ENCODE peak calls at places on chromosome 6, in eight cellular contexts. One of them, this sample, is unnamed.
A peak's percentile ranks its signal among the peaks of the same experiment; 100 is the strongest.

GRCh38 chr6:2020909-2021308 is 224.5 kb downstream of the GMDS start:
- DNase-seq in uterus: no peak
- DNase-seq in heart right ventricle: no peak
- DNase-seq in NT2/D1: no peak
- DNase-seq in CD4-positive, alpha-beta memory T cell: no peak
- DNase-seq in psoas muscle: no peak
- DNase-seq in GM23338: peak; percentile 51
- DNase-seq in ovary: no peak
- DNase-seq in this sample: peak; percentile 47

GRCh38 chr6:35411066-35411465 is 41.1 kb upstream of the FANCE start:
- DNase-seq in heart right ventricle: no peak
- DNase-seq in CD4-positive, alpha-beta memory T cell: peak; percentile 5
- DNase-seq in NT2/D1: no peak
- DNase-seq in psoas muscle: no peak
- DNase-seq in ovary: no peak
- DNase-seq in uterus: no peak
- DNase-seq in GM23338: no peak
- DNase-seq in this sample: no peak

GRCh38 chr6:7410801-7411200 is 21.2 kb downstream of the RIOK1 start:
- DNase-seq in GM23338: no peak
- DNase-seq in heart right ventricle: no peak
- DNase-seq in uterus: no peak
- DNase-seq in CD4-positive, alpha-beta memory T cell: no peak
- DNase-seq in ovary: no peak
- DNase-seq in NT2/D1: no peak
- DNase-seq in psoas muscle: no peak
- DNase-seq in this sample: no peak

GRCh38 chr6:142384455-142385332 is 82.9 kb downstream of the ADGRG6 start:
- DNase-seq in psoas muscle: no peak
- DNase-seq in NT2/D1: no peak
- DNase-seq in heart right ventricle: no peak
- DNase-seq in uterus: no peak
- DNase-seq in GM23338: no peak
- DNase-seq in ovary: no peak
- DNase-seq in CD4-positive, alpha-beta memory T cell: no peak
- DNase-seq in this sample: no peak

GRCh38 chr6:217048-217659 is 75.1 kb upstream of the DUSP22 start:
- DNase-seq in ovary: no peak
- DNase-seq in NT2/D1: peak; percentile 20
- DNase-seq in psoas muscle: no peak
- DNase-seq in heart right ventricle: no peak
- DNase-seq in uterus: no peak
- DNase-seq in GM23338: peak; percentile 84
- DNase-seq in CD4-positive, alpha-beta memory T cell: no peak
- DNase-seq in this sample: peak; percentile 15

GRCh38 chr6:106194949-106195919 is 109.1 kb downstream of the PRDM1 start:
- DNase-seq in ovary: no peak
- DNase-seq in GM23338: no peak
- DNase-seq in uterus: no peak
- DNase-seq in heart right ventricle: no peak
- DNase-seq in CD4-positive, alpha-beta memory T cell: peak; percentile 56
- DNase-seq in NT2/D1: no peak
- DNase-seq in psoas muscle: no peak
- DNase-seq in this sample: no peak

GRCh38 chr6:33609444-33610034 is 11.6 kb upstream of the ITPR3 start:
- DNase-seq in CD4-positive, alpha-beta memory T cell: no peak
- DNase-seq in NT2/D1: no peak
- DNase-seq in ovary: no peak
- DNase-seq in heart right ventricle: peak; percentile 49
- DNase-seq in uterus: peak; percentile 62
- DNase-seq in GM23338: no peak
- DNase-seq in psoas muscle: peak; percentile 81
- DNase-seq in this sample: no peak

GRCh38 chr6:151081658-151082057 is 158.1 kb upstream of the AKAP12 start:
- DNase-seq in uterus: no peak
- DNase-seq in heart right ventricle: no peak
- DNase-seq in CD4-positive, alpha-beta memory T cell: no peak
- DNase-seq in NT2/D1: no peak
- DNase-seq in GM23338: no peak
- DNase-seq in psoas muscle: no peak
- DNase-seq in ovary: no peak
- DNase-seq in this sample: peak; percentile 22

GRCh38 chr6:166274163-166274562 is 34.0 kb downstream of the PRR18 start:
- DNase-seq in uterus: no peak
- DNase-seq in psoas muscle: no peak
- DNase-seq in heart right ventricle: no peak
- DNase-seq in NT2/D1: no peak
- DNase-seq in GM23338: no peak
- DNase-seq in CD4-positive, alpha-beta memory T cell: no peak
- DNase-seq in ovary: no peak
- DNase-seq in this sample: no peak
- H3K4me3 ChIP-seq in uterus: no peak overlapping the region
- H3K4me3 ChIP-seq in psoas muscle: no peak overlapping the region
- H3K4me3 ChIP-seq in heart right ventricle: no peak overlapping the region
- H3K4me3 ChIP-seq in NT2/D1: no peak overlapping the region
- H3K4me3 ChIP-seq in GM23338: no peak overlapping the region
- H3K4me3 ChIP-seq in CD4-positive, alpha-beta memory T cell: no peak overlapping the region
- H3K4me3 ChIP-seq in ovary: no peak overlapping the region
- H3K4me3 ChIP-seq in this sample: no peak overlapping the region

DNA sequence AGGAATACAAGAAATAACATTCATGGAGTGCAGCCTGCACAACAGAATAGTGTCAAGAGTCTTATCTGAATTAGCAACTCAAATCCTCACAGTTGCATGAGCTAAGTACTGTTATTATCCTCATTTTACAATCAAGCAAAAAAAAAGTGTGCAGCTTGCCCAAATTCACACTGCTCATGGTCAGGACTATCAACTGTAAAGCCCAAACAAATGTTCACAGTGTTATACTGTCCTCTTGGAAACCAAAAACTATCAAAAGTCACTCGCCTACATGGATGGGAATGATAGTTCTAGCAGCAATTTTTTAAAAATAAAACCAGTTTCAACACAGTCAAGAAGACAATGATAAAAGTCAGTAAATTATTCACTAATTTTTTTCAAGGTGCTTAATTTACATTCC is 114.6 kb upstream of the HSF2 start:
- DNase-seq in uterus: no peak
- DNase-seq in psoas muscle: no peak
- DNase-seq in ovary: no peak
- DNase-seq in heart right ventricle: no peak
- DNase-seq in NT2/D1: no peak
- DNase-seq in GM23338: no peak
- DNase-seq in CD4-positive, alpha-beta memory T cell: no peak
- DNase-seq in this sample: no peak
- H3K27me3 ChIP-seq in uterus: no peaks in the 10 kb centered on the region
- H3K27me3 ChIP-seq in psoas muscle: no peaks in the 10 kb centered on the region
- H3K27me3 ChIP-seq in ovary: no peaks in the 10 kb centered on the region
- H3K27me3 ChIP-seq in heart right ventricle: no peaks in the 10 kb centered on the region
- H3K27me3 ChIP-seq in NT2/D1: no peaks in the 10 kb centered on the region
- H3K27me3 ChIP-seq in GM23338: no peaks in the 10 kb centered on the region
- H3K27me3 ChIP-seq in CD4-positive, alpha-beta memory T cell: no peaks in the 10 kb centered on the region
- H3K27me3 ChIP-seq in this sample: no peaks in the 10 kb centered on the region

DNA sequence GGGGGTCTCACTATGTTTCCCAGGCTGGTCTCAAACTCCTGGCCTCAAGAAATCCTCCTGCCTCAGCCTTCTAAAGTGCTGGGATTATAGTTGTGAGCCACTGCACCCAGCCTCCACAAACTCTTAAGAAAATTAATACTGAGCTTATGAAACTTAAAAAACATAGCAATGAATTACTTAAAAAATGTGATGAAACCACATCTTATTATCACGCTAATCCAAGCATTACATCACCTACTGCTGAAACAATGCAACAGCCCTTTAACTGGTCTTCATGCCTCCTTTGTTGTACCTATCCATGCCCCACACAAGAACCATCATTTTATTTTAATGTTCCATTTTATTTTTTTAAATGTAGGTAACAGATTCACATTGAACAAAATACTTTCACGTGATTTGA is 24.9 kb downstream of the SESN1 start:
- DNase-seq in NT2/D1: no peak
- DNase-seq in heart right ventricle: no peak
- DNase-seq in GM23338: no peak
- DNase-seq in CD4-positive, alpha-beta memory T cell: no peak
- DNase-seq in psoas muscle: no peak
- DNase-seq in ovary: no peak
- DNase-seq in uterus: no peak
- DNase-seq in this sample: peak; percentile 69
- H3K4me1 ChIP-seq in NT2/D1: no peaks in the 10 kb centered on the region
- H3K4me1 ChIP-seq in heart right ventricle: peaks cover 55% of the 10 kb centered on the region
- H3K4me1 ChIP-seq in GM23338: no peaks in the 10 kb centered on the region
- H3K4me1 ChIP-seq in CD4-positive, alpha-beta memory T cell: peaks cover 36% of the 10 kb centered on the region
- H3K4me1 ChIP-seq in psoas muscle: peaks cover 86% of the 10 kb centered on the region
- H3K4me1 ChIP-seq in ovary: no peaks in the 10 kb centered on the region
- H3K4me1 ChIP-seq in uterus: no peaks in the 10 kb centered on the region
- H3K4me1 ChIP-seq in this sample: no peaks in the 10 kb centered on the region

GRCh38 chr6:3748726-3749389 is 2.7 kb downstream of the PXDC1 start:
- DNase-seq in CD4-positive, alpha-beta memory T cell: no peak
- DNase-seq in NT2/D1: no peak
- DNase-seq in ovary: no peak
- DNase-seq in uterus: no peak
- DNase-seq in GM23338: no peak
- DNase-seq in heart right ventricle: no peak
- DNase-seq in psoas muscle: no peak
- DNase-seq in this sample: no peak

GRCh38 chr6:3749390-3749978 is 2.0 kb downstream of the PXDC1 start:
- DNase-seq in NT2/D1: no peak
- DNase-seq in GM23338: peak; percentile 41
- DNase-seq in ovary: peak; percentile 54
- DNase-seq in uterus: no peak
- DNase-seq in CD4-positive, alpha-beta memory T cell: no peak
- DNase-seq in psoas muscle: no peak
- DNase-seq in heart right ventricle: no peak
- DNase-seq in this sample: no peak

GRCh38 chr6:3747100-3747737 is 4.3 kb downstream of the PXDC1 start:
- DNase-seq in psoas muscle: no peak
- DNase-seq in ovary: no peak
- DNase-seq in CD4-positive, alpha-beta memory T cell: no peak
- DNase-seq in GM23338: no peak
- DNase-seq in NT2/D1: no peak
- DNase-seq in heart right ventricle: no peak
- DNase-seq in uterus: peak; percentile 13
- DNase-seq in this sample: no peak

GRCh38 chr6:3746696-3747095 is 4.8 kb downstream of the PXDC1 start:
- DNase-seq in uterus: peak; percentile 12
- DNase-seq in NT2/D1: no peak
- DNase-seq in GM23338: no peak
- DNase-seq in heart right ventricle: no peak
- DNase-seq in psoas muscle: no peak
- DNase-seq in CD4-positive, alpha-beta memory T cell: no peak
- DNase-seq in ovary: no peak
- DNase-seq in this sample: no peak

DNA sequence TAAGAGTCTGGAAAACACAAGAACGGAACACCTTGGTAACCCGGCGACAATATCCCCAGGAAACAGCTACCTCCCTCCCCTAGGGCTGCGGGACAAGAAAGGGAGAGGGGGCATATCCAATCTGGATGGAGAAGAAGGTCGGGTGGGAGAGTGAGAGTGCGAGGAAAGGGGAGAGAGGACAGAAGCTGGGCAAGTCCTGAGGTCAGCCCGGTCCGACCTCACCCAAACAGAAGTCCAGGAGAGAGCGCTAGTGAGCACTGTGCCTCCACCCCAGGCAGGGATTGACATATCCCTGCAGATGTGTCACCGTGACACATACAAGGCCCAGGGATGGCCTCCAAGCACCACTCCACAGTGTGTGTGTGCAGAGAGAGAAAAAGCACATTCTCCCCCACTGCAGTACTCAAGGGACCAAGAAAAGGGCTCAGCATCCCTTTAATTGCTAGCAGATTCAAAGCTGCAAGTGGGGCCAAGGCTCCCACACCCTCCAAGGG is 3.3 kb downstream of the PXDC1 start:
- DNase-seq in GM23338: peak; percentile 87
- DNase-seq in psoas muscle: peak; percentile 89
- DNase-seq in CD4-positive, alpha-beta memory T cell: no peak
- DNase-seq in ovary: no peak
- DNase-seq in NT2/D1: no peak
- DNase-seq in uterus: peak; percentile 55
- DNase-seq in heart right ventricle: peak; percentile 66
- DNase-seq in this sample: peak; percentile 75
- H3K4me3 ChIP-seq in GM23338: no peak overlapping the region
- H3K4me3 ChIP-seq in psoas muscle: peak overlapping the region; percentile 22
- H3K4me3 ChIP-seq in CD4-positive, alpha-beta memory T cell: no peak overlapping the region
- H3K4me3 ChIP-seq in ovary: no peak overlapping the region
- H3K4me3 ChIP-seq in NT2/D1: no peak overlapping the region
- H3K4me3 ChIP-seq in uterus: no peak overlapping the region
- H3K4me3 ChIP-seq in heart right ventricle: peak overlapping the region; percentile 94
- H3K4me3 ChIP-seq in this sample: no peak overlapping the region

GRCh38 chr6:75201901-75202672 is 3.8 kb downstream of the COL12A1 start:
- DNase-seq in ovary: peak; percentile 65
- DNase-seq in heart right ventricle: peak; percentile 44
- DNase-seq in CD4-positive, alpha-beta memory T cell: no peak
- DNase-seq in uterus: peak; percentile 62
- DNase-seq in NT2/D1: no peak
- DNase-seq in psoas muscle: peak; percentile 71
- DNase-seq in GM23338: peak; percentile 77
- DNase-seq in this sample: peak; percentile 49
- H3K27me3 ChIP-seq in ovary: no peaks in the 10 kb centered on the region
- H3K27me3 ChIP-seq in heart right ventricle: no peaks in the 10 kb centered on the region
- H3K27me3 ChIP-seq in CD4-positive, alpha-beta memory T cell: peaks cover 26% of the 10 kb centered on the region
- H3K27me3 ChIP-seq in uterus: no peaks in the 10 kb centered on the region
- H3K27me3 ChIP-seq in NT2/D1: peaks cover 62% of the 10 kb centered on the region
- H3K27me3 ChIP-seq in psoas muscle: no peaks in the 10 kb centered on the region
- H3K27me3 ChIP-seq in GM23338: peaks cover 76% of the 10 kb centered on the region
- H3K27me3 ChIP-seq in this sample: peaks cover 89% of the 10 kb centered on the region

GRCh38 chr6:37559501-37559900 is 59.8 kb upstream of the CCDC167 start:
- DNase-seq in heart right ventricle: no peak
- DNase-seq in CD4-positive, alpha-beta memory T cell: no peak
- DNase-seq in uterus: no peak
- DNase-seq in psoas muscle: no peak
- DNase-seq in GM23338: no peak
- DNase-seq in NT2/D1: no peak
- DNase-seq in ovary: no peak
- DNase-seq in this sample: no peak
- H3K4me1 ChIP-seq in heart right ventricle: no peaks in the 10 kb centered on the region
- H3K4me1 ChIP-seq in CD4-positive, alpha-beta memory T cell: peaks cover 14% of the 10 kb centered on the region
- H3K4me1 ChIP-seq in uterus: no peaks in the 10 kb centered on the region
- H3K4me1 ChIP-seq in psoas muscle: no peaks in the 10 kb centered on the region
- H3K4me1 ChIP-seq in GM23338: peaks cover 8% of the 10 kb centered on the region
- H3K4me1 ChIP-seq in NT2/D1: peaks cover 14% of the 10 kb centered on the region
- H3K4me1 ChIP-seq in ovary: peaks cover 3% of the 10 kb centered on the region
- H3K4me1 ChIP-seq in this sample: peaks cover 24% of the 10 kb centered on the region